ENCODE peak calls at places on chromosomes 13 and 19, in six cellular contexts. Q, K, V, R, J and M are unnamed samples.
A peak's percentile ranks its signal among the peaks of the same experiment; 100 is the strongest.

GRCh38 chr19:10769533-10770491 is 51.9 kb downstream of the DNM2 start:
- DNase-seq in J (no peak), Q (peak; percentile 39), K (peak; percentile 82), V (peak; percentile 86), R (no peak), M (no peak)

GRCh38 chr19:1000095-1000494 is at the start of gene GRIN3B:
- DNase-seq in V (peak; percentile 81), K (peak; percentile 76), Q (peak; percentile 90), R (peak; percentile 46), J (peak; percentile 62), M (no peak)

GRCh38 chr13:75452564-75452963 is 29.4 kb downstream of the TBC1D4 start:
- DNase-seq in J (no peak), V (no peak), Q (no peak), R (no peak), K (no peak), M (no peak)

GRCh38 chr13:72677431-72677830 is 50.0 kb downstream of the MZT1 start:
- DNase-seq in J (no peak), V (no peak), Q (no peak), K (no peak), R (no peak), M (no peak)

GRCh38 chr13:59211636-59212035 is 952.1 kb downstream of the DIAPH3 start:
- DNase-seq in Q (peak; percentile 21), R (no peak), K (no peak), V (no peak), J (no peak), M (no peak)

GRCh38 chr13:20702945-20703784 is at the start of gene IL17D:
- DNase-seq in J (peak; percentile 55), K (peak; percentile 62), R (no peak), Q (peak; percentile 48), V (peak; percentile 74), M (no peak)

GRCh38 chr19:49556412-49557398 is 23.7 kb downstream of the NOSIP start:
- DNase-seq in V (no peak), Q (peak; percentile 94), J (no peak), R (no peak), K (no peak), M (no peak)

GRCh38 chr13:104315606-104316005 is 1249.4 kb upstream of the SLC10A2 start:
- DNase-seq in R (no peak), V (no peak), J (no peak), K (no peak), Q (no peak), M (no peak)

GRCh38 chr19:44846455-44847143 is 502 bp downstream of the NECTIN2 start:
- DNase-seq in Q (peak; percentile 98), K (peak; percentile 66), V (peak; percentile 75), R (no peak), J (no peak), M (no peak)

GRCh38 chr13:50800091-50800739 is 43.3 kb downstream of the DLEU7 start:
- DNase-seq in J (no peak), K (no peak), V (no peak), Q (no peak), R (no peak), M (no peak)

GRCh38 chr19:3618144-3618810 is 8.3 kb downstream of the CACTIN start:
- DNase-seq in V (peak; percentile 93), J (peak; percentile 85), K (peak; percentile 88), R (peak; percentile 20), Q (peak; percentile 79), M (no peak)

GRCh38 chr19:40642757-40643325 is 41.7 kb downstream of the LTBP4 start:
- DNase-seq in Q (no peak), V (no peak), J (no peak), K (no peak), R (no peak), M (no peak)

GRCh38 chr19:29260477-29261317 is 47.7 kb upstream of the UQCRFS1 start:
- DNase-seq in J (peak; percentile 71), Q (peak; percentile 75), V (no peak), R (no peak), K (no peak), M (peak; percentile 51)

GRCh38 chr13:63481334-63481733 is 2065.7 kb upstream of the PCDH20 start:
- DNase-seq in R (no peak), K (no peak), Q (no peak), V (no peak), J (no peak), M (no peak)

GRCh38 chr19:17234911-17235617 is 9.0 kb downstream of the OCEL1 start:
- DNase-seq in J (peak; percentile 71), V (peak; percentile 84), Q (peak; percentile 85), K (peak; percentile 72), R (no peak), M (peak; percentile 47)

GRCh38 chr13:46104868-46105267 is at the start of gene CPB2:
- DNase-seq in Q (no peak), V (no peak), R (no peak), K (no peak), J (no peak), M (no peak)

GRCh38 chr19:52034051-52034728 is 6.0 kb upstream of the ZNF614 start:
- DNase-seq in K (no peak), R (no peak), V (no peak), J (no peak), Q (no peak), M (no peak)
- H3K4me3 ChIP-seq in K (no peak overlapping the region), R (no peak overlapping the region), V (no peak overlapping the region), J (no peak overlapping the region), Q (peak overlapping the region; percentile 21), M (no peak overlapping the region)

GRCh38 chr13:40682449-40683240 is 16.2 kb upstream of the FOXO1 start:
- DNase-seq in Q (peak; percentile 88), K (no peak), J (peak; percentile 21), V (no peak), R (no peak), M (peak; percentile 10)
- H3K4me3 ChIP-seq in Q (peak overlapping the region; percentile 1), K (no peak overlapping the region), J (no peak overlapping the region), V (no peak overlapping the region), R (no peak overlapping the region), M (no peak overlapping the region)

GRCh38 chr13:110560606-110561334 is 752 bp downstream of the RAB20 start:
- DNase-seq in J (no peak), V (peak; percentile 72), R (no peak), Q (peak; percentile 69), K (no peak), M (no peak)

GRCh38 chr13:110557610-110558305 is 3.8 kb downstream of the RAB20 start:
- DNase-seq in Q (no peak), K (no peak), R (no peak), V (no peak), J (no peak), M (no peak)

GRCh38 chr13:110561335-110562033 is at the start of gene RAB20:
- DNase-seq in K (peak; percentile 90), Q (peak; percentile 90), V (peak; percentile 95), J (peak; percentile 71), R (peak; percentile 19), M (no peak)

GRCh38 chr13:110559986-110560385 is 1.5 kb downstream of the RAB20 start:
- DNase-seq in K (no peak), R (no peak), Q (no peak), V (no peak), J (no peak), M (no peak)

DNA sequence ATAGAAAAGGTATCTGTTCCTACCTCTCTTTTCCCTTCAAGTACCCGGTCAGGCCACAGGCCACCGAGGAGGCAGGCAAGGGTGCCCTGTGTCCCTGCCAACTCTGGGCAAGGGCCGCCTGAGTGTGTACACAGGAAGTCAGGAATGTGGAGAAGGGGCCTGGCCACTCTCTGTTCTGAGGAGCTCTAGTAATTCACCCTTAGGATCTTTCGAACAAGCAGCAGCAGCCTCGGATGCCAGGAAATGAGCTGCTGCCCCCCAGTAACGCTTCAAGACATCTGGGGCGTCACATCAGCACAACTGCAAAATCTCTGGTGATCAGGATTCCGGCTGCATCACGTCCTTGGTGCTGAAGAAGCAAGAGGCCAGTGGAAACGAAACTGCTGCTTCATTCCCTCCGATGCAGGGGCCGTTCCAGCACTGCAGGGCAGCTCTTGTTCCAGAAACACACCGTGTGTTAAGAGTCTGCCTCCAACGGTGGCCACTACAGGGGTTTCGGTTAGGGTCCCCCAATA is 2.0 kb downstream of the RAB20 start:
- DNase-seq in Q (no peak), V (peak; percentile 73), K (no peak), J (no peak), R (no peak), M (no peak)
- H3K4me3 ChIP-seq in Q (peak overlapping the region; percentile 87), V (peak overlapping the region; percentile 97), K (peak overlapping the region; percentile 88), J (no peak overlapping the region), R (no peak overlapping the region), M (no peak overlapping the region)

DNA sequence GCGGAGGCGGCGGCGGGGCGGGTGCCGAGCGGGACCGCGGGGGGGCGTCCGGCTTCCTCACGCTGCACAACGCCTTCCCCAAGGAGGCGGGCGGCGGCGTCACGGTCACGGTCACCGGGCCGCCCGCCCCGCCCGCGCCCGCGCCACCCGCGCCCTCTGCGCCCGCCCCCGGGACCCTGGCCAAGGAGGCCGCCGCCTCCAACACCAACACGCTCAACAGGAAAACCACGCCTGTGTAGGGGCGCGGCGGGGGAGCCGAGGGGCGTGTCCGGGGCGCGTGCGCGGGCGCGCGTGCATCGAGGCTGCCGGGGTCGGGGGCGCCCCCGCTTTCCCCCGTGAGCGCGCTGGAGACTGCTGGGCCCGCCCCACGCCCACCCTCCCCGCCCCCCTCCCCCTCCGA is 8.8 kb upstream of the CACNG6 start:
- DNase-seq in J (no peak), R (no peak), K (peak; percentile 85), V (peak; percentile 85), Q (peak; percentile 47), M (no peak)
- H3K4me3 ChIP-seq in J (no peak overlapping the region), R (no peak overlapping the region), K (peak overlapping the region; percentile 48), V (peak overlapping the region; percentile 60), Q (no peak overlapping the region), M (no peak overlapping the region)